ENCODE peak calls at places on chromosome X, in five cellular contexts. Q is heart left ventricle, E is WERI-Rb-1, S is IMR-90, A is suprapubic skin. F is an unnamed sample.

GRCh38 chrX:46758163-46758955 is 559 bp downstream of the SLC9A7 start:
- DNase-seq in A (no peak), Q (no peak), S (peak), E (peak), F (peak)

GRCh38 chrX:1450381-1451161 is 2.1 kb downstream of the ASMTL start:
- DNase-seq in A (peak), S (no peak), E (peak), Q (peak), F (no peak)

GRCh38 chrX:39501822-39502221 is 595.9 kb downstream of the BCOR start:
- DNase-seq in A (no peak), E (no peak), Q (no peak), S (no peak), F (no peak)

GRCh38 chrX:13836575-13836974 is 19.7 kb upstream of the GPM6B start:
- DNase-seq in E (no peak), S (no peak), Q (no peak), A (no peak), F (no peak)

GRCh38 chrX:41695464-41695863 is 6.7 kb downstream of the GPR34 start:
- DNase-seq in Q (no peak), S (peak), E (no peak), A (no peak), F (no peak)

GRCh38 chrX:34365482-34365881 is 233.4 kb upstream of the FAM47A start:
- DNase-seq in E (no peak), A (no peak), S (peak), Q (no peak), F (peak)

GRCh38 chrX:133726211-133726630 is 259.2 kb downstream of the GPC3 start:
- DNase-seq in S (peak), Q (no peak), A (no peak), E (no peak), F (peak)

GRCh38 chrX:108001218-108001814 is 19.1 kb upstream of the TEX13B start:
- DNase-seq in S (peak), Q (no peak), A (no peak), E (no peak), F (peak)

GRCh38 chrX:44203791-44204190 is 139.7 kb downstream of the EFHC2 start:
- DNase-seq in S (no peak), E (peak), Q (no peak), A (no peak), F (no peak)

GRCh38 chrX:6024204-6024603 is 204.5 kb downstream of the NLGN4X start:
- DNase-seq in S (no peak), E (no peak), Q (no peak), A (no peak), F (peak)

GRCh38 chrX:108892501-108892900 is 156.1 kb upstream of the IRS4 start:
- DNase-seq in E (no peak), S (no peak), Q (no peak), A (no peak), F (no peak)

GRCh38 chrX:119186763-119187162 is 49.3 kb upstream of the PGRMC1 start:
- DNase-seq in E (no peak), A (no peak), S (no peak), Q (no peak), F (no peak)

GRCh38 chrX:108312011-108312410 is 126.2 kb downstream of the COL4A6 start:
- DNase-seq in E (no peak), Q (no peak), S (peak), A (no peak), F (no peak)

GRCh38 chrX:81202989-81203388 is 1.1 kb downstream of the SH3BGRL start:
- DNase-seq in A (no peak), S (no peak), Q (no peak), E (no peak), F (no peak)

GRCh38 chrX:139077303-139078131 is 366.0 kb upstream of the FGF13 start:
- DNase-seq in S (no peak), A (no peak), E (no peak), Q (no peak), F (peak)

GRCh38 chrX:36575670-36576069 is 432.5 kb upstream of the FAM47C start:
- DNase-seq in Q (no peak), S (no peak), A (no peak), E (no peak), F (no peak)

GRCh38 chrX:63889001-63889400 is 104.0 kb upstream of the ARHGEF9 start:
- DNase-seq in A (no peak), S (peak), Q (no peak), E (no peak), F (peak)

GRCh38 chrX:119570351-119570835 is 4.0 kb upstream of the UBE2A start:
- DNase-seq in Q (no peak), S (no peak), E (no peak), A (no peak), F (no peak)

GRCh38 chrX:9163153-9163790 is 129.3 kb upstream of the FAM9B start:
- DNase-seq in A (no peak), Q (no peak), E (no peak), S (peak), F (peak)

GRCh38 chrX:97563531-97564133 is 679.9 kb downstream of the RPA4 start:
- DNase-seq in A (no peak), Q (peak), E (peak), S (peak), F (peak)

GRCh38 chrX:111283446-111283845 is 13.2 kb upstream of the CAPN6 start:
- DNase-seq in E (no peak), Q (no peak), S (no peak), A (no peak), F (no peak)

GRCh38 chrX:86370927-86371326 is 222.7 kb downstream of the DACH2 start:
- DNase-seq in S (no peak), A (no peak), Q (no peak), E (no peak), F (no peak)

GRCh38 chrX:68945603-68946228 is 116.9 kb downstream of the EFNB1 start:
- DNase-seq in S (peak), E (peak), Q (no peak), A (no peak), F (peak)

GRCh38 chrX:20432048-20432447 is 165.3 kb upstream of the RPS6KA3 start:
- DNase-seq in Q (no peak), A (no peak), S (peak), E (no peak), F (no peak)

GRCh38 chrX:24228596-24228995 is 79.1 kb downstream of the ZFX start:
- DNase-seq in Q (no peak), E (no peak), A (no peak), S (no peak), F (no peak)

GRCh38 chrX:118522230-118522926 is 26.8 kb downstream of the DOCK11 start:
- DNase-seq in S (no peak), A (no peak), Q (no peak), E (no peak), F (peak)

GRCh38 chrX:115330498-115331138 is 41.1 kb downstream of the LUZP4 start:
- DNase-seq in S (peak), E (peak), Q (peak), A (no peak), F (peak)

GRCh38 chrX:53116101-53116500 is 22.2 kb downstream of the KANTR start:
- DNase-seq in E (no peak), S (peak), Q (no peak), A (no peak), F (peak)

GRCh38 chrX:9204560-9204959 is 170.6 kb upstream of the FAM9B start:
- DNase-seq in E (no peak), Q (no peak), S (peak), A (no peak), F (peak)

GRCh38 chrX:39642071-39642470 is 455.7 kb downstream of the BCOR start:
- DNase-seq in Q (peak), A (no peak), S (no peak), E (peak), F (no peak)

GRCh38 chrX:150765782-150766350 is 72.7 kb downstream of the MTMR1 start:
- DNase-seq in S (no peak), A (no peak), E (no peak), Q (no peak), F (no peak)

GRCh38 chrX:40267334-40268118 is 169.8 kb upstream of the BCOR start:
- DNase-seq in A (no peak), E (no peak), S (no peak), Q (no peak), F (no peak)

GRCh38 chrX:44975666-44976263 is 102.8 kb downstream of the KDM6A start:
- DNase-seq in S (peak), E (no peak), A (no peak), Q (no peak), F (no peak)

GRCh38 chrX:66074920-66075879 is 35.3 kb upstream of the VSIG4 start:
- DNase-seq in E (no peak), Q (peak), A (no peak), S (no peak), F (no peak)

GRCh38 chrX:132488092-132488749 is 617 bp downstream of the MBNL3 start:
- DNase-seq in A (no peak), Q (no peak), S (peak), E (no peak), F (peak)

GRCh38 chrX:95678679-95679078 is 1006.0 kb upstream of the DIAPH2 start:
- DNase-seq in A (no peak), E (no peak), Q (no peak), S (no peak), F (no peak)

GRCh38 chrX:150182176-150182575 is 180.9 kb upstream of the MAMLD1 start:
- DNase-seq in S (peak), Q (no peak), E (no peak), A (no peak), F (no peak)

GRCh38 chrX:153966283-153966688 is 5.3 kb downstream of the HCFC1 start:
- DNase-seq in A (no peak), S (no peak), E (no peak), Q (no peak), F (no peak)

GRCh38 chrX:153967536-153968214 is 3.9 kb downstream of the HCFC1 start:
- DNase-seq in A (no peak), E (no peak), Q (no peak), S (no peak), F (no peak)

GRCh38 chrX:153968754-153969124 is 2.9 kb downstream of the HCFC1 start:
- DNase-seq in A (no peak), Q (no peak), S (no peak), E (peak), F (no peak)

GRCh38 chrX:153968255-153968654 is 3.4 kb downstream of the HCFC1 start:
- DNase-seq in A (no peak), S (no peak), Q (no peak), E (no peak), F (no peak)

GRCh38 chrX:153966841-153967535 is 4.6 kb downstream of the HCFC1 start:
- DNase-seq in A (no peak), Q (no peak), E (no peak), S (peak), F (peak)
- H3K4me3 ChIP-seq in A (no peak), Q (no peak), E (no peak), S (no peak), F (no peak)

DNA sequence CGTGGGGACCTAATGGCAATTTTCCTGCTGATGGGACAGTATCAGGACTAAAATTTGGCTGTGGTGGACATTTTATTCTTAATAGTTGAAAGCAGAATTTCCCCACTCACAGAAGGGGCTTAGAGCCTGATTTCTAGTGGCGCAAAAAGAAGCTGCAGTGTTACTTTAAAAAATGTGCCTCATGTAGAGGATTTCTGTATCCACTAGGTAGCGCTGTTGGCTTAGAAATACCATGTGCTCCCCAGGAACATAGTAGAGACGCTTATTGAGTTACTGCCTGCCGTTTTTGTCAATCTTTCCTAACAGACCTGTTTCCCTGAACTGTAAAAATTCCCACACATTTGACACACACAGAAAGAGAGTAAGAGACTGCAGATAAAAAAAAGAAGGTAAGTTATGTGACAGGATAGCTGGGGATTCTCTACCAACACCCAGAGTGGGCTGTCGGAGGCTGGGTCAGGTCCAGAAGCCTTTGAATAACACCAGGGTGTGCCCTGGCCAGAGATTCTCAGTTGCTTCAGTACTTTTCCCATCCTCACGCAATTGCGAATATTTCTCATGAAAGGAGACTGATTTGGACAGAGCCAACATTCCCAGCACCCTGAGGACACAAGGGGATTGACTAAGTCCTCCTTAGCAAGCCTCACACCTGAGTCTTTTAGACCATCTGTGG is 88.4 kb downstream of the ZXDA start:
- DNase-seq in S (peak), Q (peak), A (no peak), E (peak), F (peak)
- TF ChIP-seq CTCF in S (peak), Q (peak), A (peak), E (peak), F (peak)

DNA sequence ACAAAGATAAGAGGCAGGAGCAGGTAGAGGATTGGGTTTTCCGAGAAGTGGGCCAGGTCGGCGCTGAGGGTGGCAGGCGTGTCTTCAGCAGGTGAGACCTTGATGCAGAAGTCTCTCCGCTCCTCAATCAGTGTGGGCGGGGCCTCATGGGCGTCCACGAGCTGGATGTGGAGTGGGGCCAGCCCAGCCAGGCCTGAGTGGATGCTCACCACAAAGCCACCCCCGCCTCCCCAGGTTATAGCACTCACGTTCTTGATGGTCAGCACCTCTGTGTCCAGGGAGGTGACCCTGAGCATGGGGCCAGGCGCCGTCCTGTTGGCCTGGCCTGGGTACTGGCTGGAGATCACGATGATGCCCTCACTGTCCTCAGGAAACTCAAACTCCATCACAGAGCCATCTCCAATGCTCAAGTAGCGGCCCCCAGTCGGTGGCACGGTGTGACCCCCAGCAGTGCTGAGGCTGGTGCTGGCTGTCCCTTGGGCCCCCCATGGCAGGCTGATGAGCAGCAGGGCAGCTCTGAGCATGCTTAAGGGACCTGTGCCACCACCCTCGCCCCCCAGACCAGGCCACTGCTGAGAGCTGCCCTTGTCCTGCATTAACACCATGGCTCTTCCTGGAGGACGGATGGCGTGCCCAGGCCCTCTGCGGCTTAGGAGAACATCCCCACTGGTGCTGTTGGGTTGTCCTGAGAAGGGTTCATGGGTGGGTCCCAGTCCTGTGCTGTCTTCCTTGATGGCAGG is 1.9 kb downstream of the SLC10A3 start:
- DNase-seq in S (no peak), A (no peak), E (no peak), Q (no peak), F (no peak)
- H3K4me3 ChIP-seq in S (no peak), A (no peak), E (no peak), Q (no peak), F (no peak)

GRCh38 chrX:102840871-102841705 is 96.0 kb upstream of the RAB40AL start:
- DNase-seq in S (peak), A (no peak), Q (no peak), E (no peak), F (no peak)
- TF ChIP-seq CTCF in S (peak), A (no peak), Q (no peak), E (no peak), F (no peak)

GRCh38 chrX:47838361-47838760 is 1.7 kb downstream of the ZNF81 start:
- DNase-seq in Q (no peak), S (no peak), E (no peak), A (no peak), F (no peak)
- H3K4me3 ChIP-seq in Q (no peak), S (no peak), E (no peak), A (no peak), F (no peak)

GRCh38 chrX:153494061-153494460 is 719 bp upstream of the BGN start:
- DNase-seq in E (no peak), Q (no peak), S (peak), A (no peak), F (peak)

GRCh38 chrX:153495362-153495751 is 577 bp downstream of the BGN start:
- DNase-seq in E (no peak), S (peak), Q (no peak), A (no peak), F (peak)

GRCh38 chrX:153495903-153496629 is 1.3 kb downstream of the BGN start:
- DNase-seq in S (no peak), E (no peak), A (no peak), Q (no peak), F (peak)

GRCh38 chrX:153493085-153493484 is 1.7 kb upstream of the BGN start:
- DNase-seq in Q (no peak), E (no peak), S (no peak), A (no peak), F (no peak)

GRCh38 chrX:153494541-153495361 is at the start of gene BGN:
- DNase-seq in Q (peak), S (peak), E (peak), A (no peak), F (peak)
- TF ChIP-seq CTCF in Q (no peak), S (peak), E (peak), A (no peak), F (peak)

GRCh38 chrX:446243-446642 is 59.5 kb upstream of the PPP2R3B start:
- DNase-seq in Q (no peak), S (no peak), A (no peak), E (no peak), F (no peak)
- H3K4me3 ChIP-seq in Q (no peak), S (no peak), A (no peak), E (no peak), F (no peak)